ENCODE peak calls at places on chromosomes 6 and 20, in nine cellular contexts. M is T-helper 17 cell; L is Right ventricle myocardium superior; J is naive thymus-derived CD4-positive, alpha-beta T cell; U is activated CD8-positive, alpha-beta memory T cell treated with anti-CD3 and anti-CD28 coated beads, Interleukin-2, amount 10 ng/mL, durations not matched to agents 7 days and 5 days; S is left lung; E is left lobe of liver; V is activated CD4-positive, alpha-beta T cell treated with anti-CD3 and anti-CD28 coated beads for 36 hours; H is gastroesophageal sphincter. W is an unnamed sample.

GRCh38 chr6:147716434-147716833 is 207.9 kb downstream of the SAMD5 start:
- ATAC-seq in H (no peak), J (no peak), M (no peak), V (no peak), U (no peak), E (no peak), L (no peak), S (no peak), W (no peak)

GRCh38 chr20:54524849-54525248 is 49.5 kb downstream of the DOK5 start:
- ATAC-seq in E (no peak), M (no peak), L (peak; percentile 94), U (no peak), V (no peak), S (no peak), H (no peak), J (no peak), W (no peak)

GRCh38 chr20:38642498-38642897 is 40.9 kb downstream of the ARHGAP40 start:
- ATAC-seq in E (no peak), S (no peak), M (no peak), U (no peak), J (no peak), V (no peak), H (no peak), L (no peak), W (no peak)

GRCh38 chr6:104941694-104942177 is 15.2 kb upstream of the LIN28B start:
- ATAC-seq in U (no peak), M (no peak), S (no peak), E (no peak), J (no peak), V (no peak), H (no peak), L (no peak), W (peak; percentile 46)

GRCh38 chr20:44204156-44204831 is 6.3 kb downstream of the OSER1 start:
- ATAC-seq in U (no peak), H (peak; percentile 87), L (peak; percentile 47), J (no peak), V (peak; percentile 57), E (no peak), S (peak; percentile 87), M (no peak), W (peak; percentile 92)

GRCh38 chr20:31543966-31544598 is 29.8 kb downstream of the HM13 start:
- ATAC-seq in M (no peak), E (no peak), H (peak; percentile 57), J (no peak), L (no peak), U (no peak), V (no peak), S (peak; percentile 22), W (peak; percentile 88)

GRCh38 chr20:44836596-44837120 is 26.3 kb upstream of the RIMS4 start:
- ATAC-seq in U (no peak), V (no peak), S (no peak), L (no peak), J (no peak), E (no peak), H (no peak), M (no peak), W (no peak)

GRCh38 chr6:75813476-75814250 is 64.6 kb downstream of the MYO6 start:
- ATAC-seq in E (no peak), J (no peak), S (no peak), V (no peak), L (no peak), U (no peak), M (no peak), H (no peak), W (no peak)

GRCh38 chr6:8277769-8278168 is 157.6 kb downstream of the SLC35B3 start:
- ATAC-seq in V (no peak), M (no peak), U (no peak), S (no peak), H (no peak), L (no peak), J (peak; percentile 26), E (no peak), W (no peak)